ENCODE peak calls at places on chromosome 2, in five cellular contexts. U is NCI-H460, A is midbrain, F is AG08396, P is pancreas. Q is an unnamed sample.
A peak's percentile ranks its signal among the peaks of the same experiment; 100 is the strongest.

GRCh38 chr2:10576456-10576855 is 113.3 kb downstream of the NOL10 start:
- DNase-seq in A (no peak), U (no peak), F (no peak), P (no peak), Q (no peak)

GRCh38 chr2:66301073-66301766 is 133.7 kb upstream of the MEIS1 start:
- DNase-seq in A (no peak), U (no peak), P (no peak), F (peak; percentile 15), Q (no peak)

GRCh38 chr2:132757002-132757598 is 87.1 kb upstream of the LYPD1 start:
- DNase-seq in P (no peak), F (no peak), U (no peak), A (no peak), Q (no peak)

GRCh38 chr2:26570083-26570430 is 71.1 kb downstream of the CIB4 start:
- DNase-seq in F (no peak), P (no peak), U (no peak), A (no peak), Q (no peak)

GRCh38 chr2:660477-661214 is 16.6 kb downstream of the TMEM18 start:
- DNase-seq in U (no peak), F (no peak), P (no peak), A (no peak), Q (no peak)

GRCh38 chr2:54728669-54729120 is 5.2 kb downstream of the EML6 start:
- DNase-seq in P (no peak), A (no peak), U (peak; percentile 30), F (peak; percentile 66), Q (no peak)

GRCh38 chr2:233476083-233476410 is 90.5 kb downstream of the USP40 start:
- DNase-seq in F (no peak), P (no peak), A (no peak), U (no peak), Q (no peak)

GRCh38 chr2:189540551-189540950 is 40.0 kb downstream of the SLC40A1 start:
- DNase-seq in P (no peak), F (no peak), U (no peak), A (no peak), Q (no peak)

GRCh38 chr2:57880967-57881366 is 165.6 kb upstream of the VRK2 start:
- DNase-seq in F (no peak), P (no peak), U (no peak), A (no peak), Q (no peak)

GRCh38 chr2:71783215-71783614 is 329.9 kb downstream of the DYSF start:
- DNase-seq in P (no peak), F (no peak), U (no peak), A (no peak), Q (peak; percentile 15)

GRCh38 chr2:28356095-28356911 is 36.4 kb upstream of the FOSL2 start:
- DNase-seq in A (peak; percentile 32), P (peak; percentile 64), F (peak; percentile 91), U (no peak), Q (no peak)

GRCh38 chr2:41870948-41871522 is 176.8 kb upstream of the PKDCC start:
- DNase-seq in A (no peak), U (no peak), F (no peak), P (no peak), Q (no peak)

Q was measured in CD8-positive, alpha-beta T cell.